ENCODE peak calls at places on chromosome 15, in four cellular contexts. B, P, Q and N are unnamed samples.

GRCh38 chr15:94404733-94405283 is 173.4 kb downstream of the MCTP2 start:
- DNase-seq in Q (no peak), B (no peak), P (no peak), N (no peak)

GRCh38 chr15:99584081-99584600 is 18.4 kb downstream of the MEF2A start:
- DNase-seq in Q (no peak), B (no peak), P (no peak), N (no peak)

GRCh38 chr15:84979651-84980050 is 2.0 kb upstream of the PDE8A start:
- DNase-seq in Q (no peak), P (no peak), B (peak), N (no peak)

GRCh38 chr15:93073465-93073952 is 15.5 kb downstream of the RGMA start:
- DNase-seq in B (no peak), Q (no peak), P (no peak), N (no peak)

GRCh38 chr15:96629501-96629900 is 299.0 kb downstream of the NR2F2 start:
- DNase-seq in P (no peak), Q (no peak), B (no peak), N (no peak)

GRCh38 chr15:51144021-51144532 is 49.4 kb upstream of the TNFAIP8L3 start:
- DNase-seq in P (no peak), B (peak), Q (no peak), N (no peak)

GRCh38 chr15:86620113-86620512 is 540.4 kb downstream of the AGBL1 start:
- DNase-seq in B (no peak), P (no peak), Q (no peak), N (no peak)

GRCh38 chr15:61383421-61383820 is 154.3 kb upstream of the RORA start:
- DNase-seq in P (no peak), Q (no peak), B (no peak), N (no peak)

GRCh38 chr15:84863480-84864428 is 20.7 kb upstream of the SLC28A1 start:
- DNase-seq in P (no peak), Q (no peak), B (no peak), N (peak)

GRCh38 chr15:69685524-69686452 is 233.2 kb downstream of the RPLP1 start:
- DNase-seq in Q (no peak), B (no peak), P (no peak), N (no peak)

GRCh38 chr15:65666257-65666656 is 44.5 kb downstream of the SLC24A1 start:
- DNase-seq in B (no peak), Q (no peak), P (no peak), N (no peak)

GRCh38 chr15:63178034-63178433 is 11.4 kb upstream of the RAB8B start:
- DNase-seq in Q (no peak), B (no peak), P (no peak), N (peak)

GRCh38 chr15:61051570-61052031 is 177.5 kb downstream of the RORA start:
- DNase-seq in B (no peak), P (no peak), Q (peak), N (peak)

GRCh38 chr15:62840518-62841268 is 201.9 kb upstream of the TPM1 start:
- DNase-seq in Q (no peak), P (no peak), B (no peak), N (no peak)

GRCh38 chr15:56919708-56920637 is 1.5 kb downstream of the TCF12 start:
- DNase-seq in B (peak), P (no peak), Q (no peak), N (peak)

GRCh38 chr15:62067448-62068044 is 769 bp downstream of the C2CD4A start:
- DNase-seq in Q (no peak), B (no peak), P (no peak), N (no peak)

GRCh38 chr15:99917237-99917636 is 184.0 kb upstream of the LYSMD4 start:
- DNase-seq in Q (no peak), P (no peak), B (no peak), N (no peak)

GRCh38 chr15:36977620-36978610 is 122.4 kb downstream of the MEIS2 start:
- DNase-seq in Q (no peak), B (no peak), P (no peak), N (peak)

GRCh38 chr15:63191895-63192603 is 2.6 kb downstream of the RAB8B start:
- DNase-seq in Q (no peak), P (peak), B (peak), N (no peak)

GRCh38 chr15:71800835-71801745 is 9.3 kb upstream of the NR2E3 start:
- DNase-seq in Q (peak), P (no peak), B (peak), N (peak)

GRCh38 chr15:94083467-94083991 is 147.8 kb upstream of the MCTP2 start:
- DNase-seq in Q (no peak), P (no peak), B (no peak), N (no peak)

GRCh38 chr15:57344282-57344681 is 32.0 kb upstream of the CGNL1 start:
- DNase-seq in B (no peak), P (no peak), Q (no peak), N (no peak)

DNA sequence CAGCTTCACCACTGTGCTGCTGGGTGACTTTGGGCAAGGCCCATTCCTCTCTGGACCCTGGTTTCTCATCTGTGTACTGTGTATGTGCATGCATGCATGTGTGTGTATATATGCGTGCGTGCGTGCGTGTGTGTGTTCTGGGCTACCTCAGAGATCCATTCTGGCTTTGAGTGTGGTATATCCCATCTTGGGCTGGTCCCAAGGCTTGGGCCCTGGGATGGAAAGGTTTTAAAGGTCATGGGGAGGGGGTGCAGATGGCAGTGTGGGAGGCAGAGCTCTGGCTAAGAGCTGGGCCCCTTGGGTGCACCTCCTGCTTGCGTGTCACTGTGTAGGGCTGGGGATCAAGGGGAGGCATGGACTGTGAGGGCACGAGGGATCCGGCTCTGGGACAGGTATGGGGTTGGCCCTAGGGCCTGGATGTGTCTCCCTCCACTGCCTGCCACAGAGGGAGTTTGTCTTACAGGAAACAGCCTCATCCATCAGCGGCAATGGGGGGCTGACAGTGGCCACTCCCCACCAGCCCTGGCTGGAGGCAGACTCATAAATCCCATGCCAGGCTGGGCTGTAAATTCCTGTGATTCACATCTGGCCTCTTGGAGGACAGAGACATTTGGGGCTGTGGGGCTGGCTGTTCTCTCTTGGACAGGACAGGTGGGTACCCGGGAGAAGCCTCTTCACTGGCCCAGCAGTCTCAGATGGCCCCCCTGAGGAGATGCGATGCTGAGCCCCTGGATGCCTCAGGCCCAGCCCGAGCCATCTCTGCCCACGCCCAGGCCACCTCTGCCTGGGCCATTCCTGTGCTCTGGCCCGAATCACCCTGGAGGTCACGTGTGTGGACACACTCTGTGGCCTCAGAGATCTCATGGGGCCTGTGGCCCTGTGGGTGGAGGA is 21.4 kb upstream of the CSPG4 start:
- DNase-seq in Q (no peak), B (no peak), P (no peak), N (no peak)
- TF ChIP-seq ATF3 in Q (no peak), B (no peak), P (no peak), N (no peak)

GRCh38 chr15:66679043-66679656 is 22.9 kb upstream of the SMAD6 start:
- DNase-seq in Q (no peak), B (no peak), P (no peak), N (no peak)
- TF ChIP-seq RFX5 in Q (no peak), B (no peak), P (no peak), N (no peak)

GRCh38 chr15:90203922-90204321 is 2.8 kb downstream of the SEMA4B start:
- DNase-seq in P (no peak), Q (no peak), B (no peak), N (no peak)
- TF ChIP-seq ATF3 in P (no peak), Q (no peak), B (no peak), N (no peak)

GRCh38 chr15:78093242-78094020 is 1.1 kb downstream of the SH2D7 start:
- DNase-seq in B (no peak), P (no peak), Q (no peak), N (no peak)
- TF ChIP-seq RFX5 in B (no peak), P (no peak), Q (no peak), N (no peak)

DNA sequence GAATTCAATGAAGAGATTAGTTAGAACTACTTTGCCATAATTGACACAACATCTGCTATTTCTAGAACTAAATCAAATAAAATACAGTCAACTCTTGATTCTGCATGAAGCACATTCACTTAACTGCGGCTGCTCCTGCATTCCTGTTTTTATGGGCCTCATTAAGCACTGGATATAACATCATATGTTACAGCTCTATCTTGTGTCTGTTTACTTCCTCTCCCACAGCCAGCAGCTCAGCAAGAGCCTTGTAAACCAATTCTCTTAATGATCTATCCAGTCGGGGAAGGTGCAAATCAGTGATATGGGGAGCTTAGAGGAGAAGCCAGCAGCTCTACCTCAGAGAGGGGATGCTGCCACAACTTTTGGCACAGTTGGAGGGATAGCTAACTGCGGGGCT is 329.2 kb downstream of the ARRDC4 start:
- DNase-seq in P (no peak), B (no peak), Q (no peak), N (no peak)
- TF ChIP-seq ATF3 in P (no peak), B (no peak), Q (no peak), N (no peak)

GRCh38 chr15:55253580-55253979 is 36.0 kb downstream of the RAB27A start:
- DNase-seq in Q (no peak), P (no peak), B (no peak), N (no peak)
- TF ChIP-seq RFX5 in Q (no peak), P (no peak), B (no peak), N (no peak)

DNA sequence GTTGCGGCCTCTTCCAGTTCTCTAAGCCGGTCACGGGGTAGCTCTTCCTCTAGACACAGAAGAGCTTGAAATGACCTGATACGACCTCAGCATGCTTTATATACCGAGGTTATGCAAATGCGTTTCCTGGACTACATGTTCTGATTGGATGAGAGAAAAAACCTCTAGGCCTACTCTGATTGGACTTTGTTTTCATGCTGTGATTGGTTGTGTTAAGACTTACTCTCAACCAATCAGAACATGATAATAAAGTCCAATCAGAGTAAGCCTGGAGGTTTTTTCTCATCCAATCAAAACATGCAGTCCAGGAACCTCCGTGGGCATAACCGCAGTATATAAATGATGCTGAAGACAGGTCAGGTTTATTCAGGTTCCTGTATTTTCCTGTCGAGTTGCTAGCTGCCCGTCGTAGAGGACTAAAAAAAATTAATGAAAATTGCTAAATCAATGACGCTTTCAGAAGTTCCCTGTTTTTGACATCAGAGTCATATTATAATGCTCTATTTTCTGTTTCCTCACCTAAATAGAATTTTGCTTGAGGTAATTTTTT is 177.4 kb downstream of the POTEB3 start:
- DNase-seq in P (no peak), B (peak), Q (no peak), N (no peak)
- TF ChIP-seq ATF3 in P (no peak), B (no peak), Q (no peak), N (no peak)

GRCh38 chr15:48520376-48521155 is 124.9 kb downstream of the FBN1 start:
- DNase-seq in Q (peak), B (peak), P (no peak), N (peak)
- TF ChIP-seq RFX5 in Q (no peak), B (no peak), P (no peak), N (no peak)

DNA sequence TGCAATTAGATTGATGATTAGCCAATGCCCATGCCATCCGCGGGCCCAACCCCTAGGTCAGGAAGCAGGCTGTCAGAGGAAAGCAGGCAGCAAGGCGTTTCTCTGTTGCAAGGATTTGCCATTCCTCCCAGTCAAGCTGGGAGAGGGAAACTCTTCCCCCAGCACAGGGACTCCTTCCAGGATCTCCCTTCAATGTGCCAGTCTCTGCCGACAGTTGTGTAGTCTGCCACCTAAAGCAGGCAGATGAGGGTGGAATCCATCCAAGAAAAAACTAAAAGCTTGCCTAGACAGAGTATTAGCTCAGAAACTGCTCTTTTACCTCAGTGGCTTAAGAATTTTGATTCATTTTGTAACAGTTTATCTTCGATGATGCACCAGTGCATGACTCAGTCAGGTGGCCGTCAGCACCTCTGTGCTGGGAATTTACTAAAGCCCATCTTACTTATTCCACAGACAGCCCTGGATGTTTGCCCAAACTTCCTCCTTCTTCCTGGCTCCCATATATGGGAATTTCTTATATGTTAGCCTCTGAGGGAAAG is 501.5 kb upstream of the THBS1 start:
- DNase-seq in B (no peak), Q (no peak), P (no peak), N (no peak)
- TF ChIP-seq ATF3 in B (no peak), Q (no peak), P (no peak), N (no peak)